ENCODE peak calls at places on chromosomes 6 and 20, in four cellular contexts. Z, I, P and V are unnamed samples.

GRCh38 chr6:107264357-107264831 is 149.1 kb upstream of the BEND3 start:
- DNase-seq in I (no peak), P (no peak), Z (no peak), V (peak; percentile 63)

GRCh38 chr20:25195962-25196700 is 619 bp downstream of the ENTPD6 start:
- DNase-seq in I (peak; percentile 18), P (peak; percentile 72), Z (no peak), V (peak; percentile 66)

GRCh38 chr6:110523461-110524021 is 47.1 kb upstream of the SLC22A16 start:
- DNase-seq in P (no peak), I (no peak), Z (no peak), V (no peak)

GRCh38 chr6:144824018-144824417 is 538.9 kb downstream of the UTRN start:
- DNase-seq in P (no peak), Z (no peak), I (no peak), V (no peak)

GRCh38 chr20:15895126-15895525 is 678.1 kb downstream of the KIF16B start:
- DNase-seq in Z (no peak), P (no peak), I (no peak), V (no peak)

GRCh38 chr6:166024252-166024651 is 143.4 kb downstream of the TBXT start:
- DNase-seq in P (no peak), I (no peak), Z (no peak), V (no peak)

GRCh38 chr20:38818113-38819065 is 12.9 kb downstream of the PPP1R16B start:
- DNase-seq in Z (no peak), P (no peak), I (no peak), V (no peak)

GRCh38 chr6:130681028-130681427 is 146.2 kb upstream of the SMLR1 start:
- DNase-seq in I (no peak), Z (no peak), P (no peak), V (peak; percentile 76)

GRCh38 chr6:85585741-85586140 is 7.9 kb downstream of the SNX14 start:
- DNase-seq in I (no peak), Z (no peak), P (no peak), V (no peak)

GRCh38 chr6:27866370-27867050 is 45.7 kb downstream of the OR2B2 start:
- DNase-seq in I (peak; percentile 72), P (no peak), Z (no peak), V (peak; percentile 83)

GRCh38 chr6:27126815-27127537 is 120.5 kb upstream of the PRSS16 start:
- DNase-seq in I (peak; percentile 88), P (peak; percentile 81), Z (peak; percentile 95), V (peak; percentile 65)

GRCh38 chr6:136550330-136551071 is at the start of gene MAP7:
- DNase-seq in Z (peak; percentile 70), P (peak; percentile 87), I (peak; percentile 90), V (peak; percentile 95)

GRCh38 chr6:14276667-14277404 is 159.3 kb downstream of the CD83 start:
- DNase-seq in Z (no peak), P (no peak), I (peak; percentile 71), V (peak; percentile 64)

GRCh38 chr6:79778794-79779193 is 147.7 kb downstream of the SH3BGRL2 start:
- DNase-seq in P (no peak), I (no peak), Z (no peak), V (no peak)

GRCh38 chr6:150079604-150080003 is 10.7 kb upstream of the ULBP3 start:
- DNase-seq in P (no peak), Z (no peak), I (no peak), V (no peak)

GRCh38 chr6:33799714-33800113 is 4.1 kb downstream of the MLN start:
- DNase-seq in P (no peak), Z (no peak), I (no peak), V (peak; percentile 96)

GRCh38 chr20:63705232-63706026 is 2.3 kb downstream of the ARFRP1 start:
- DNase-seq in I (no peak), Z (peak; percentile 43), P (no peak), V (peak; percentile 69)

GRCh38 chr20:58236612-58237317 is 8.3 kb upstream of the ANKRD60 start:
- DNase-seq in Z (peak; percentile 77), P (peak; percentile 69), I (peak; percentile 71), V (peak; percentile 92)

GRCh38 chr6:28267695-28268059 is 734 bp downstream of the ZSCAN26 start:
- DNase-seq in I (no peak), P (no peak), Z (no peak), V (no peak)

GRCh38 chr6:125509477-125509876 is 207.7 kb upstream of the HDDC2 start:
- DNase-seq in Z (no peak), I (no peak), P (no peak), V (no peak)

GRCh38 chr6:28336284-28337024 is 506 bp upstream of the ZSCAN31 start:
- DNase-seq in I (peak; percentile 53), P (no peak), Z (no peak), V (no peak)

GRCh38 chr20:59723607-59724456 is 119.5 kb downstream of the PHACTR3 start:
- DNase-seq in P (no peak), Z (no peak), I (no peak), V (no peak)

GRCh38 chr20:56687061-56687460 is 58.0 kb downstream of the TFAP2C start:
- DNase-seq in P (no peak), Z (no peak), I (no peak), V (no peak)

GRCh38 chr6:101069191-101069795 is 188.2 kb upstream of the ASCC3 start:
- DNase-seq in I (no peak), Z (no peak), P (no peak), V (no peak)

GRCh38 chr20:25571240-25571639 is 14.1 kb downstream of the NINL start:
- DNase-seq in Z (no peak), P (no peak), I (no peak), V (no peak)

GRCh38 chr20:24957326-24957996 is 8.4 kb downstream of the CST7 start:
- DNase-seq in I (no peak), P (no peak), Z (peak; percentile 59), V (no peak)

GRCh38 chr6:119076173-119076965 is 2.1 kb downstream of the FAM184A start:
- DNase-seq in P (no peak), I (no peak), Z (no peak), V (no peak)

GRCh38 chr6:119078449-119079287 is at the start of gene FAM184A:
- DNase-seq in P (peak; percentile 70), I (peak; percentile 70), Z (peak; percentile 82), V (peak; percentile 90)

GRCh38 chr6:119077643-119078448 is 618 bp downstream of the FAM184A start:
- DNase-seq in P (peak; percentile 57), I (peak; percentile 61), Z (peak; percentile 71), V (peak; percentile 68)

GRCh38 chr6:119076966-119077642 is 1.4 kb downstream of the FAM184A start:
- DNase-seq in I (no peak), P (no peak), Z (no peak), V (no peak)

DNA sequence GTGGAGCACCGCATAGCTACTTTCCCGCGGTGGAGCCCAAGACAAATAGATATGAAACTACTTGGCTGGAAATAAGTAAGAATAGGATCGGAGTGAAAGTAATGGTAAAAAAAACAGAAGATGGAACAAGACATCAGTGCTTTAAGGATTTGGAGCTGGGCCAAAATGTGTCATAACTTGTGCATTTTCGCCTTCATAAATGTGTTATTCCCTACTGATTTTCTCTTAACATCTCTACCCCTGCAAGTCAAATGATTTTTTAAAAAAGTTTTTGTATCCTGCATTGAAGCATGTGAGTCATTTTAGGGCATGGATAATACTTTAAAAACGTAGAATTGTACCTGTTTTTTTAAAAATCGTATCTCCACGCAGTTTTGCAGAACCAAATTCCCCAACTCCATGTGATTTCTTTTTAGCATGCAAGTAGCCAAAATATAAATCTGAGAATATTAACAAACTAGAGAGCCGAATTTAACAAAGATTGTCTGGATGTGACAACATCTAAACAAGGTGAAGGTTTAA is 885 bp upstream of the FAM184A start:
- DNase-seq in I (no peak), Z (no peak), P (no peak), V (peak; percentile 91)
- H3K4me3 ChIP-seq in I (peak overlapping the region; percentile 70), Z (peak overlapping the region; percentile 62), P (peak overlapping the region; percentile 99), V (peak overlapping the region; percentile 78)

DNA sequence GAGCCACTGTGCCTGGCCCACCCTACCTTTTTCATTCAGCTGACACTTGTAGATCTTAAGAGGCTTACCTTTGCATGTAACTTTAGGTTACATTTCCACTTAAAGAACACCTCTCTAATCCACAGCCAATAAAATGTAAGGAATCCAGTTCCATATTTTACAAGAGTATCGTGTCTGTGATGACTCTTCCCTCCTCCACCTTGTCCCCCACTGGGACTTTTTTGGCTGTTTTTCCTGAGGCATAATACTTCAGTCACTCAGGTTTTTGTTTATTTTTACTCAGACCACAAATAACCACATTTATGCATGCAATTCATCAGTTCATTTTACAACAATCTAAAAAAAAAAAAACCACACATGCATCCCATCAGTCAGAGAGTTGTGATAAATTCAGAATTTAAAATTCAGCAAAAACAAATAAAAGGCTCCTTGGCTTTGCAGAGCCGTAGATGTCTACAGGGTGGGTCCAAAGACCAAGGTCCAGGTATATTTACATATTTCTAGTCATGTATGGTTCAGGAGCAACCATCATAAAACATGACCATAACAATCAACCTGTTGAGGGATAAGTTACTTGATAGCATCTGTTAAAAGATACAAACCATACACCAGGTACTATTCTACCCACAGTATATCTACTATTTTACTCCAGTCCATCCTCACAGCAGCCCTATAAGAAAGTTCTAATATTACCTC is 9.9 kb downstream of the ATXN1 start:
- DNase-seq in Z (no peak), P (no peak), I (no peak), V (no peak)
- H3K27ac ChIP-seq in Z (no peak overlapping the region), P (no peak overlapping the region), I (no peak overlapping the region), V (peak overlapping the region; percentile 87)

DNA sequence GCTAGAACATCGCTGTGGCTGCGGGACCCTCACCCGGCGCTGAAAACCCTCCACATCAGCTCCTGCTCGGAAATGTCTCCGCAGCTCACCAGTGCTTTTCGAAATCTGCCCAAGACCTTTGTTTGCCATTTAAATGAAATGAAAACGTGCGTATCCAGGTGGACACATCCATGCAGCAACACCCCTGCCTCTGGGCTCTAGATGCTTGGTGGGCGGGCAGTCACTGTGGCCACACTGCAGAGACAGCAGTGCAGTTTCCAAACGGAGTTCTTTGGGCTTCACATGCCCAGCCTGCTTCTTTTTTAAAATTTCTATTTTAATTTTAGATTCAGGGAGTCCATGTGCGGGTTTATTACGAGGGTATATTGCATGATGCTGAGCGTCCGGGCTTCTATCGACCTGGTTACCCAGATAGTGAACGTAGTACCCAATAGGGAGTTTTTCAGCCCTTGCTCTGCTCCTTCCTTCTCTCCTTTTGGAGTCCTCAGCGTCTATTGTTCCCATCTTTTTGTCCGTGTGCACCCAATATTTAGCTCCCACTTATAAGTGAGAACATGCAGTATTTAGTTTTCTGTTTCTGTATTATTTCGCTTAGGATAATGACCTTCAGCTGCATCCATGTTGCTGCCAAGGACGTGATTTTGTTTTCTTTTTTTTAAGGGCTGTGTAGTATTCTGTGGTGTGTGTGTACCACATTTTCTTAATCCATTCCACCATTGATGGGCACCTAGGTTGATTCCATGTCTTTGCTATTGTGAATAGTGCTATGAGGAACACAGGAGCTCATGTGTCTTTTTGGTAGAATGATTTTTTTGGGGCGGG is 4.8 kb upstream of the TUBB2B start:
- DNase-seq in Z (no peak), I (no peak), P (no peak), V (no peak)
- H3K27me3 ChIP-seq in Z (peaks cover 34% of the 10 kb centered on the region), I (peaks cover 39% of the 10 kb centered on the region), P (peaks cover 35% of the 10 kb centered on the region), V (peaks cover 81% of the 10 kb centered on the region)

DNA sequence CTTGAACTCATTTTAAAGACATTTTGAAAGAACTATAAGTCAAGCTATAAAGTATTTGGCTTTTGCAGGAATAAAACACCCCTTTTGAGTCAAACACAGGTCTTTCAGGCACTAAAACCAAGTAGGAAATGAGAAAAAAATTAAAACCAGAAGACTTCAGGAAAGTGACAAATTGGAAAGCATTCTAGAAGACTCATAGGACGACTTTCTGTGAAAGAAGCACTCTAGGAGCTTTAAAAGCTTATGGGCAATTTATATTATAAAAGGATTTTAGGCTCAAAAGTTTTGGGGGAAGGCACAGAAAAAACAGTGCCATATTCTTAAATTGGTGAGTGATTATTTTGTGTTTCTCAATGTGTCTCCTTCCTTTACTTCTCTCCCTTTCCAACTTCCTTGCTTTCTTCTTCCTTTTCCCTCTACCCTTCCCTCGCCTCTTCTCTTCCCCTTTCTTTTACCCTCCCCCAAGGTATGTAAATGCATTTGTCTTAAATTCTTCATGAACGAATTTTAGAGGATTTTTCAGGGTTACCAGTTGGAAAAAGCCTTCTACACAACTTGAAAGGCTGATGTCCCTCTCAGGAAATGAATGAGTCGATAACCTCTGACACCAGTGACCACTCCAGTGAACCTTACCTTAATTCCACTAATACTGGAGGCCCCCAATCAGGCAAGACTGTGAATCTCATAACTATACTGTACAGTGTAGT is 2.7 kb upstream of the LIN28B start:
- DNase-seq in Z (no peak), I (no peak), P (no peak), V (no peak)
- H3K4me3 ChIP-seq in Z (no peak overlapping the region), I (no peak overlapping the region), P (no peak overlapping the region), V (no peak overlapping the region)